ENCODE peak calls at places on chromosomes 4 and X, in seven cellular contexts. One of them, this sample, is unnamed.

GRCh38 chr4:43374352-43374751 is 481.8 kb downstream of the GRXCR1 start:
- DNase-seq in stomach: no peak
- DNase-seq in A172: no peak
- DNase-seq in germinal center: no peak
- DNase-seq in adrenal gland: no peak
- DNase-seq in AG04450: no peak
- DNase-seq in activated T-helper 1 cell treated with anti-CD3 and anti-CD28 coated beads, Interleukin-2, amount 50 U/mL, for 16 hours: no peak
- DNase-seq in this sample: no peak

GRCh38 chr4:7332216-7333023 is 102.3 kb downstream of the PSAPL1 start:
- DNase-seq in adrenal gland: no peak
- DNase-seq in stomach: no peak
- DNase-seq in A172: peak
- DNase-seq in AG04450: peak
- DNase-seq in germinal center: no peak
- DNase-seq in activated T-helper 1 cell treated with anti-CD3 and anti-CD28 coated beads, Interleukin-2, amount 50 U/mL, for 16 hours: no peak
- DNase-seq in this sample: no peak

GRCh38 chr4:79597266-79597665 is 189.2 kb upstream of the GK2 start:
- DNase-seq in A172: peak
- DNase-seq in stomach: no peak
- DNase-seq in AG04450: no peak
- DNase-seq in germinal center: no peak
- DNase-seq in activated T-helper 1 cell treated with anti-CD3 and anti-CD28 coated beads, Interleukin-2, amount 50 U/mL, for 16 hours: no peak
- DNase-seq in adrenal gland: no peak
- DNase-seq in this sample: no peak

GRCh38 chr4:136931771-136932170 is 600.5 kb downstream of the PCDH18 start:
- DNase-seq in stomach: no peak
- DNase-seq in germinal center: no peak
- DNase-seq in AG04450: no peak
- DNase-seq in A172: no peak
- DNase-seq in adrenal gland: no peak
- DNase-seq in activated T-helper 1 cell treated with anti-CD3 and anti-CD28 coated beads, Interleukin-2, amount 50 U/mL, for 16 hours: no peak
- DNase-seq in this sample: no peak

GRCh38 chr4:99323761-99324160 is 2.6 kb upstream of the ADH1B start:
- DNase-seq in activated T-helper 1 cell treated with anti-CD3 and anti-CD28 coated beads, Interleukin-2, amount 50 U/mL, for 16 hours: no peak
- DNase-seq in A172: no peak
- DNase-seq in stomach: no peak
- DNase-seq in AG04450: peak
- DNase-seq in adrenal gland: no peak
- DNase-seq in germinal center: no peak
- DNase-seq in this sample: no peak

GRCh38 chr4:790466-790820 is 35.5 kb downstream of the CPLX1 start:
- DNase-seq in AG04450: no peak
- DNase-seq in germinal center: no peak
- DNase-seq in stomach: no peak
- DNase-seq in A172: no peak
- DNase-seq in activated T-helper 1 cell treated with anti-CD3 and anti-CD28 coated beads, Interleukin-2, amount 50 U/mL, for 16 hours: no peak
- DNase-seq in adrenal gland: no peak
- DNase-seq in this sample: no peak

GRCh38 chr4:186807809-186808634 is 84.4 kb upstream of the FAT1 start:
- DNase-seq in stomach: no peak
- DNase-seq in activated T-helper 1 cell treated with anti-CD3 and anti-CD28 coated beads, Interleukin-2, amount 50 U/mL, for 16 hours: no peak
- DNase-seq in adrenal gland: no peak
- DNase-seq in germinal center: no peak
- DNase-seq in AG04450: no peak
- DNase-seq in A172: no peak
- DNase-seq in this sample: no peak

GRCh38 chr4:186669159-186669720 is 54.4 kb downstream of the FAT1 start:
- DNase-seq in germinal center: no peak
- DNase-seq in AG04450: peak
- DNase-seq in stomach: no peak
- DNase-seq in A172: peak
- DNase-seq in adrenal gland: no peak
- DNase-seq in activated T-helper 1 cell treated with anti-CD3 and anti-CD28 coated beads, Interleukin-2, amount 50 U/mL, for 16 hours: no peak
- DNase-seq in this sample: no peak

GRCh38 chr4:76748649-76749048 is 149.3 kb downstream of the SOWAHB start:
- DNase-seq in adrenal gland: peak
- DNase-seq in activated T-helper 1 cell treated with anti-CD3 and anti-CD28 coated beads, Interleukin-2, amount 50 U/mL, for 16 hours: no peak
- DNase-seq in A172: peak
- DNase-seq in germinal center: peak
- DNase-seq in AG04450: no peak
- DNase-seq in stomach: peak
- DNase-seq in this sample: no peak

GRCh38 chr4:150033937-150034336 is 44.3 kb upstream of the DCLK2 start:
- DNase-seq in activated T-helper 1 cell treated with anti-CD3 and anti-CD28 coated beads, Interleukin-2, amount 50 U/mL, for 16 hours: no peak
- DNase-seq in A172: peak
- DNase-seq in stomach: peak
- DNase-seq in adrenal gland: peak
- DNase-seq in AG04450: peak
- DNase-seq in germinal center: no peak
- DNase-seq in this sample: no peak

GRCh38 chrX:39841604-39842003 is 256.2 kb downstream of the BCOR start:
- DNase-seq in activated T-helper 1 cell treated with anti-CD3 and anti-CD28 coated beads, Interleukin-2, amount 50 U/mL, for 16 hours: no peak
- DNase-seq in germinal center: no peak
- DNase-seq in adrenal gland: no peak
- DNase-seq in AG04450: no peak
- DNase-seq in A172: no peak
- DNase-seq in stomach: no peak
- DNase-seq in this sample: no peak

GRCh38 chrX:78658851-78659744 is at the start of gene RTL3:
- DNase-seq in stomach: no peak
- DNase-seq in AG04450: no peak
- DNase-seq in germinal center: no peak
- DNase-seq in adrenal gland: no peak
- DNase-seq in activated T-helper 1 cell treated with anti-CD3 and anti-CD28 coated beads, Interleukin-2, amount 50 U/mL, for 16 hours: no peak
- DNase-seq in A172: peak
- DNase-seq in this sample: no peak

GRCh38 chr4:166435449-166435848 is 562.4 kb downstream of the TLL1 start:
- DNase-seq in germinal center: no peak
- DNase-seq in A172: peak
- DNase-seq in stomach: no peak
- DNase-seq in AG04450: no peak
- DNase-seq in activated T-helper 1 cell treated with anti-CD3 and anti-CD28 coated beads, Interleukin-2, amount 50 U/mL, for 16 hours: no peak
- DNase-seq in adrenal gland: no peak
- DNase-seq in this sample: no peak

GRCh38 chr4:170853422-170854021 is 763.8 kb upstream of the AADAT start:
- DNase-seq in stomach: peak
- DNase-seq in activated T-helper 1 cell treated with anti-CD3 and anti-CD28 coated beads, Interleukin-2, amount 50 U/mL, for 16 hours: no peak
- DNase-seq in germinal center: peak
- DNase-seq in adrenal gland: peak
- DNase-seq in AG04450: no peak
- DNase-seq in A172: peak
- DNase-seq in this sample: no peak

GRCh38 chrX:30521440-30522182 is 56.0 kb downstream of the TASL start:
- DNase-seq in A172: peak
- DNase-seq in germinal center: no peak
- DNase-seq in AG04450: no peak
- DNase-seq in adrenal gland: no peak
- DNase-seq in activated T-helper 1 cell treated with anti-CD3 and anti-CD28 coated beads, Interleukin-2, amount 50 U/mL, for 16 hours: no peak
- DNase-seq in stomach: no peak
- DNase-seq in this sample: no peak

GRCh38 chrX:6383911-6384310 is 151.0 kb downstream of the VCX3A start:
- DNase-seq in adrenal gland: no peak
- DNase-seq in stomach: no peak
- DNase-seq in AG04450: no peak
- DNase-seq in A172: no peak
- DNase-seq in germinal center: no peak
- DNase-seq in activated T-helper 1 cell treated with anti-CD3 and anti-CD28 coated beads, Interleukin-2, amount 50 U/mL, for 16 hours: no peak
- DNase-seq in this sample: no peak

GRCh38 chrX:12007881-12008280 is 130.4 kb upstream of the FRMPD4 start:
- DNase-seq in adrenal gland: no peak
- DNase-seq in AG04450: peak
- DNase-seq in germinal center: no peak
- DNase-seq in activated T-helper 1 cell treated with anti-CD3 and anti-CD28 coated beads, Interleukin-2, amount 50 U/mL, for 16 hours: no peak
- DNase-seq in A172: peak
- DNase-seq in stomach: no peak
- DNase-seq in this sample: no peak

GRCh38 chr4:53490965-53491622 is 100.2 kb downstream of the LNX1 start:
- DNase-seq in adrenal gland: no peak
- DNase-seq in stomach: peak
- DNase-seq in activated T-helper 1 cell treated with anti-CD3 and anti-CD28 coated beads, Interleukin-2, amount 50 U/mL, for 16 hours: no peak
- DNase-seq in AG04450: peak
- DNase-seq in A172: peak
- DNase-seq in germinal center: peak
- DNase-seq in this sample: no peak

GRCh38 chr4:94466923-94467322 is 15.2 kb downstream of the PDLIM5 start:
- DNase-seq in AG04450: no peak
- DNase-seq in germinal center: no peak
- DNase-seq in adrenal gland: no peak
- DNase-seq in activated T-helper 1 cell treated with anti-CD3 and anti-CD28 coated beads, Interleukin-2, amount 50 U/mL, for 16 hours: no peak
- DNase-seq in stomach: no peak
- DNase-seq in A172: no peak
- DNase-seq in this sample: no peak

GRCh38 chrX:136211766-136212556 is 39.2 kb downstream of the MAP7D3 start:
- DNase-seq in A172: no peak
- DNase-seq in stomach: no peak
- DNase-seq in adrenal gland: no peak
- DNase-seq in germinal center: no peak
- DNase-seq in activated T-helper 1 cell treated with anti-CD3 and anti-CD28 coated beads, Interleukin-2, amount 50 U/mL, for 16 hours: no peak
- DNase-seq in AG04450: no peak
- DNase-seq in this sample: no peak

GRCh38 chrX:64975491-64975890 is 759 bp downstream of the ZC4H2 start:
- DNase-seq in AG04450: no peak
- DNase-seq in stomach: peak
- DNase-seq in germinal center: peak
- DNase-seq in A172: peak
- DNase-seq in activated T-helper 1 cell treated with anti-CD3 and anti-CD28 coated beads, Interleukin-2, amount 50 U/mL, for 16 hours: no peak
- DNase-seq in adrenal gland: peak
- DNase-seq in this sample: no peak

GRCh38 chrX:129726307-129727111 is 12.3 kb upstream of the XPNPEP2 start:
- DNase-seq in activated T-helper 1 cell treated with anti-CD3 and anti-CD28 coated beads, Interleukin-2, amount 50 U/mL, for 16 hours: peak
- DNase-seq in adrenal gland: peak
- DNase-seq in AG04450: no peak
- DNase-seq in germinal center: no peak
- DNase-seq in A172: peak
- DNase-seq in stomach: peak
- DNase-seq in this sample: no peak

GRCh38 chr4:40702800-40703151 is 47.0 kb upstream of the NSUN7 start:
- DNase-seq in activated T-helper 1 cell treated with anti-CD3 and anti-CD28 coated beads, Interleukin-2, amount 50 U/mL, for 16 hours: no peak
- DNase-seq in germinal center: no peak
- DNase-seq in adrenal gland: no peak
- DNase-seq in A172: no peak
- DNase-seq in AG04450: no peak
- DNase-seq in stomach: no peak
- DNase-seq in this sample: peak

GRCh38 chr4:138225477-138225876 is 16.7 kb downstream of the SLC7A11 start:
- DNase-seq in adrenal gland: no peak
- DNase-seq in A172: no peak
- DNase-seq in AG04450: no peak
- DNase-seq in germinal center: no peak
- DNase-seq in stomach: no peak
- DNase-seq in activated T-helper 1 cell treated with anti-CD3 and anti-CD28 coated beads, Interleukin-2, amount 50 U/mL, for 16 hours: no peak
- DNase-seq in this sample: no peak

GRCh38 chr4:18111100-18111499 is 89.5 kb upstream of the LCORL start:
- DNase-seq in stomach: no peak
- DNase-seq in adrenal gland: no peak
- DNase-seq in germinal center: no peak
- DNase-seq in activated T-helper 1 cell treated with anti-CD3 and anti-CD28 coated beads, Interleukin-2, amount 50 U/mL, for 16 hours: no peak
- DNase-seq in AG04450: no peak
- DNase-seq in A172: no peak
- DNase-seq in this sample: no peak

GRCh38 chr4:112857461-112857860 is 192.0 kb upstream of the ANK2 start:
- DNase-seq in AG04450: peak
- DNase-seq in germinal center: no peak
- DNase-seq in adrenal gland: no peak
- DNase-seq in stomach: no peak
- DNase-seq in activated T-helper 1 cell treated with anti-CD3 and anti-CD28 coated beads, Interleukin-2, amount 50 U/mL, for 16 hours: no peak
- DNase-seq in A172: peak
- DNase-seq in this sample: no peak

GRCh38 chr4:153489856-153490558 is 23.8 kb downstream of the TMEM131L start:
- DNase-seq in stomach: no peak
- DNase-seq in activated T-helper 1 cell treated with anti-CD3 and anti-CD28 coated beads, Interleukin-2, amount 50 U/mL, for 16 hours: no peak
- DNase-seq in adrenal gland: no peak
- DNase-seq in A172: no peak
- DNase-seq in germinal center: no peak
- DNase-seq in AG04450: no peak
- DNase-seq in this sample: no peak

GRCh38 chrX:37453821-37454220 is 104.7 kb downstream of the PRRG1 start:
- DNase-seq in stomach: no peak
- DNase-seq in activated T-helper 1 cell treated with anti-CD3 and anti-CD28 coated beads, Interleukin-2, amount 50 U/mL, for 16 hours: no peak
- DNase-seq in A172: no peak
- DNase-seq in adrenal gland: no peak
- DNase-seq in AG04450: no peak
- DNase-seq in germinal center: no peak
- DNase-seq in this sample: no peak

GRCh38 chr4:100649478-100649877 is 131.7 kb upstream of the EMCN start:
- DNase-seq in A172: peak
- DNase-seq in adrenal gland: no peak
- DNase-seq in stomach: no peak
- DNase-seq in activated T-helper 1 cell treated with anti-CD3 and anti-CD28 coated beads, Interleukin-2, amount 50 U/mL, for 16 hours: no peak
- DNase-seq in AG04450: no peak
- DNase-seq in germinal center: no peak
- DNase-seq in this sample: no peak

GRCh38 chr4:185534850-185535761 is at the start of gene PDLIM3:
- DNase-seq in adrenal gland: peak
- DNase-seq in germinal center: peak
- DNase-seq in activated T-helper 1 cell treated with anti-CD3 and anti-CD28 coated beads, Interleukin-2, amount 50 U/mL, for 16 hours: no peak
- DNase-seq in AG04450: no peak
- DNase-seq in stomach: peak
- DNase-seq in A172: peak
- DNase-seq in this sample: no peak

GRCh38 chrX:72576161-72576896 is 3.7 kb upstream of the HDAC8 start:
- DNase-seq in A172: no peak
- DNase-seq in adrenal gland: no peak
- DNase-seq in AG04450: no peak
- DNase-seq in stomach: no peak
- DNase-seq in germinal center: no peak
- DNase-seq in activated T-helper 1 cell treated with anti-CD3 and anti-CD28 coated beads, Interleukin-2, amount 50 U/mL, for 16 hours: no peak
- DNase-seq in this sample: no peak

GRCh38 chr4:43471950-43472349 is 579.4 kb downstream of the GRXCR1 start:
- DNase-seq in AG04450: no peak
- DNase-seq in germinal center: no peak
- DNase-seq in adrenal gland: no peak
- DNase-seq in A172: no peak
- DNase-seq in stomach: no peak
- DNase-seq in activated T-helper 1 cell treated with anti-CD3 and anti-CD28 coated beads, Interleukin-2, amount 50 U/mL, for 16 hours: no peak
- DNase-seq in this sample: no peak

GRCh38 chr4:119525005-119525749 is 103.4 kb downstream of the PDE5A start:
- DNase-seq in adrenal gland: no peak
- DNase-seq in stomach: no peak
- DNase-seq in AG04450: peak
- DNase-seq in A172: peak
- DNase-seq in activated T-helper 1 cell treated with anti-CD3 and anti-CD28 coated beads, Interleukin-2, amount 50 U/mL, for 16 hours: no peak
- DNase-seq in germinal center: no peak
- DNase-seq in this sample: no peak

GRCh38 chr4:108694423-108694822 is 44.0 kb downstream of the OSTC start:
- DNase-seq in A172: no peak
- DNase-seq in stomach: no peak
- DNase-seq in germinal center: no peak
- DNase-seq in adrenal gland: no peak
- DNase-seq in activated T-helper 1 cell treated with anti-CD3 and anti-CD28 coated beads, Interleukin-2, amount 50 U/mL, for 16 hours: no peak
- DNase-seq in AG04450: no peak
- DNase-seq in this sample: no peak

GRCh38 chr4:182280439-182281111 is 37.4 kb downstream of the TENM3 start:
- DNase-seq in AG04450: no peak
- DNase-seq in activated T-helper 1 cell treated with anti-CD3 and anti-CD28 coated beads, Interleukin-2, amount 50 U/mL, for 16 hours: no peak
- DNase-seq in adrenal gland: no peak
- DNase-seq in stomach: no peak
- DNase-seq in A172: no peak
- DNase-seq in germinal center: no peak
- DNase-seq in this sample: no peak

GRCh38 chr4:169999923-170000322 is 26.3 kb downstream of the MFAP3L start:
- DNase-seq in AG04450: no peak
- DNase-seq in stomach: no peak
- DNase-seq in A172: no peak
- DNase-seq in adrenal gland: no peak
- DNase-seq in activated T-helper 1 cell treated with anti-CD3 and anti-CD28 coated beads, Interleukin-2, amount 50 U/mL, for 16 hours: no peak
- DNase-seq in germinal center: no peak
- DNase-seq in this sample: no peak

GRCh38 chrX:40459576-40460158 is 121.1 kb upstream of the ATP6AP2 start:
- DNase-seq in germinal center: no peak
- DNase-seq in adrenal gland: no peak
- DNase-seq in stomach: no peak
- DNase-seq in A172: no peak
- DNase-seq in activated T-helper 1 cell treated with anti-CD3 and anti-CD28 coated beads, Interleukin-2, amount 50 U/mL, for 16 hours: no peak
- DNase-seq in AG04450: no peak
- DNase-seq in this sample: no peak

This sample was measured in vagina.